ENCODE peak calls at places on chromosomes 5 and 9, in seven cellular contexts. V, Z, L, M, X, E and A are unnamed samples.
A peak's percentile ranks its signal among the peaks of the same experiment; 100 is the strongest.

GRCh38 chr9:117365438-117365837 is 49.4 kb downstream of the ASTN2 start:
- DNase-seq in V (no peak), Z (no peak), L (no peak), M (no peak), X (no peak), E (no peak), A (no peak)

GRCh38 chr5:62720036-62720441 is 141.4 kb downstream of the LRRC70 start:
- DNase-seq in V (no peak), Z (peak; percentile 93), L (no peak), M (peak; percentile 24), X (peak; percentile 1), E (no peak), A (peak; percentile 12)

GRCh38 chr9:72205513-72205912 is 56.3 kb downstream of the GDA start:
- DNase-seq in V (no peak), Z (peak; percentile 58), L (no peak), M (no peak), X (no peak), E (no peak), A (no peak)

GRCh38 chr5:101717729-101718128 is 578.4 kb downstream of the SLCO4C1 start:
- DNase-seq in V (no peak), Z (no peak), L (no peak), M (no peak), X (no peak), E (no peak), A (no peak)

GRCh38 chr9:2874001-2874750 is 30.3 kb upstream of the PUM3 start:
- DNase-seq in V (no peak), Z (no peak), L (no peak), M (no peak), X (peak; percentile 80), E (no peak), A (peak; percentile 1)

GRCh38 chr5:168308976-168309598 is 17.6 kb downstream of the WWC1 start:
- DNase-seq in V (no peak), Z (no peak), L (no peak), M (no peak), X (no peak), E (peak; percentile 27), A (no peak)

GRCh38 chr9:94150279-94150828 is 66.1 kb downstream of the PTPDC1 start:
- DNase-seq in V (no peak), Z (no peak), L (no peak), M (no peak), X (no peak), E (no peak), A (no peak)

GRCh38 chr5:98292496-98292895 is 481.0 kb upstream of the RGMB start:
- DNase-seq in V (no peak), Z (no peak), L (no peak), M (no peak), X (peak; percentile 60), E (no peak), A (no peak)

GRCh38 chr5:83711982-83712601 is 8.6 kb downstream of the HAPLN1 start:
- DNase-seq in V (no peak), Z (peak; percentile 66), L (peak; percentile 27), M (peak; percentile 61), X (no peak), E (no peak), A (peak; percentile 36)

DNA sequence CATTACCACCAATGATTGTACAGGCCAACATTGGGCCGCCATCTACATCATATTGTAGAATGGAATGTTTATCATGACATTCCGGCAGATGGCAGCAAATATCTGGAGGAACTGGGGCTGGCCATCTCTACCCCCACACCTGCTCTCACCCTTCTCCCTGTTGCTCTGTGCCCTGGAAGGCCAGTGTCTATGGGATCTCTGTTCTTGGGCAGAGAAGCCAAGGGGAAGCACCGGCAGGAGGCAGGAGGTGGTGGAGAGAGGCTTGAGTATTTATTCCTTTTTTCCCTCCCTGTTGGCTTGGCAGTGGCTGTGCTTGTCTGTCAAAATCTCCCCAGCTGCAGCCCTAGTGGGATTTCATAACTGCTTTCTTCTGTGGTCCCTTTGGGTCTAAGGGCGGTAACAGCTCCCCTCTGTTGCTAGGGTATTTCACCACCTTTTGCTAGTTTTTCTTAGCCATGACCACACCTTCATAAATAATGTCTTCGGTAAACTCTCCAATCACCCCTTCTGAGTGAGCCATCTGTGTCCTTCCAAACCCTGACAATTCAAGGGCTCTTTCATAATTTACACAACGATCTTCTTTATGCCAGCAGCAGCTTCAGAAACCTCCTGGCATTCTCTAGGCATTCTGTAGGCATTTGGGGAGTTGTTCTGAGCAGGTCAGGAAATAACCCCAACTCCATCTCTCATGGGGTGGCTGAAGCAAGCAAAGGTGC is 225.8 kb downstream of the MELK start:
- DNase-seq in V (no peak), Z (no peak), L (no peak), M (no peak), X (no peak), E (no peak), A (no peak)
- TF ChIP-seq CTCF in V (no peak), Z (peak; percentile 31), L (no peak), M (no peak), X (no peak), E (no peak), A (no peak)

GRCh38 chr9:84669008-84669292 is 579 bp upstream of the NTRK2 start:
- DNase-seq in V (no peak), Z (no peak), L (no peak), M (no peak), X (no peak), E (no peak), A (no peak)
- H3K4me3 ChIP-seq in V (no peak overlapping the region), Z (peak overlapping the region; percentile 85), L (peak overlapping the region; percentile 0), M (no peak overlapping the region), X (peak overlapping the region; percentile 62), E (peak overlapping the region; percentile 35), A (peak overlapping the region; percentile 49)

GRCh38 chr5:58334035-58334434 is 125.9 kb downstream of the PLK2 start:
- DNase-seq in V (no peak), Z (no peak), L (no peak), M (no peak), X (no peak), E (no peak), A (no peak)

GRCh38 chr5:58330781-58331180 is 129.1 kb downstream of the PLK2 start:
- DNase-seq in V (no peak), Z (no peak), L (no peak), M (no peak), X (no peak), E (no peak), A (no peak)

GRCh38 chr5:58341485-58341884 is 118.4 kb downstream of the PLK2 start:
- DNase-seq in V (no peak), Z (no peak), L (no peak), M (no peak), X (no peak), E (no peak), A (no peak)

GRCh38 chr5:58335518-58335917 is 124.4 kb downstream of the PLK2 start:
- DNase-seq in V (no peak), Z (no peak), L (no peak), M (no peak), X (no peak), E (no peak), A (no peak)
- TF ChIP-seq CTCF in V (no peak), Z (peak; percentile 8), L (no peak), M (peak; percentile 12), X (no peak), E (no peak), A (no peak)

DNA sequence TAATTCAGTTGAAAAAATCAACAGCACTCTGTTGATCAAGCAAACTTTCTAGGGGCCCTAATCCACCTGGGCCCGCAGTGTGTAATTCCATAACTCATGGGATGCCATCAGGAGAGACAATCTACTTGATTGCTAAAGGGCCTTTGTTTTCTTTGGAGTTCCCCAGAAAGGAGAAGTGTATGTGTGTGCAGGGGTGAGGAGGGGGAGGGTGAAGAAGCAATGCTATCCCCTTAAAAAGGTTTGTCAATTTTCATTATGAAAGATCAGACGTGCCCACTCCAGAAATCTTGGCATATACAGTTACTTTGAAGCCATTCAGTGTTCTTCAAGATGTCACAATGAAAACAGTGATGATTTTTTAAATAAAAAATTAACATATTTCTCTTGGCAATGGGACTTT is 6.2 kb downstream of the PARP8 start:
- DNase-seq in V (no peak), Z (no peak), L (no peak), M (no peak), X (no peak), E (no peak), A (no peak)
- H3K4me3 ChIP-seq in V (no peak overlapping the region), Z (no peak overlapping the region), L (no peak overlapping the region), M (no peak overlapping the region), X (no peak overlapping the region), E (no peak overlapping the region), A (no peak overlapping the region)